ENCODE peak calls at places on chromosome 2, in eight cellular contexts. K is HTR-8/SVneo, D is NCI-H748 treated with DMSO at 0.1 percent for 48 hours, H is RWPE1, T is DMS153, L is aorta, Q is frontal cortex, B is NAMALWA. G is an unnamed sample.

GRCh38 chr2:30926606-30927005 is 119.4 kb upstream of the CAPN13 start:
- DNase-seq in K (no peak), T (no peak), B (no peak), L (no peak), D (no peak), Q (no peak), H (no peak), G (no peak)

GRCh38 chr2:127810156-127810636 is 775 bp downstream of the WDR33 start:
- DNase-seq in K (no peak), H (peak), Q (no peak), L (no peak), D (no peak), T (no peak), B (no peak), G (no peak)

GRCh38 chr2:17539596-17539992 is 902 bp upstream of the VSNL1 start:
- DNase-seq in B (peak), K (no peak), H (no peak), L (no peak), Q (no peak), T (no peak), D (no peak), G (no peak)

GRCh38 chr2:222492683-222493082 is 68.3 kb downstream of the SGPP2 start:
- DNase-seq in K (no peak), H (no peak), T (no peak), D (no peak), B (no peak), Q (no peak), L (no peak), G (no peak)

GRCh38 chr2:176137883-176138282 is 8.4 kb downstream of the HOXD8 start:
- DNase-seq in T (no peak), Q (no peak), H (no peak), K (no peak), L (no peak), B (no peak), D (no peak), G (no peak)

GRCh38 chr2:195848119-195848899 is 191.3 kb downstream of the SLC39A10 start:
- DNase-seq in L (no peak), H (no peak), D (no peak), B (peak), T (no peak), K (no peak), Q (no peak), G (no peak)

GRCh38 chr2:118696786-118697465 is 150.5 kb downstream of the EN1 start:
- DNase-seq in K (no peak), T (no peak), Q (no peak), H (no peak), D (no peak), L (no peak), B (no peak), G (no peak)

GRCh38 chr2:46780801-46781445 is 134.7 kb downstream of the MCFD2 start:
- DNase-seq in T (no peak), L (peak), K (no peak), D (no peak), B (peak), Q (no peak), H (no peak), G (peak)

GRCh38 chr2:242010567-242011513 is 141.3 kb downstream of the RTP5 start:
- DNase-seq in T (no peak), H (no peak), K (no peak), B (peak), Q (no peak), D (no peak), L (peak), G (peak)